ENCODE peak calls at places on chromosomes 11 and 22, in seven cellular contexts. One of them, this sample, is unnamed.

GRCh38 chr22:32348031-32348611 is 9.5 kb upstream of the RFPL3 start:
- DNase-seq in heart left ventricle: no peak
- DNase-seq in HFFc6: no peak
- DNase-seq in mucosa of descending colon: no peak
- DNase-seq in kidney: no peak
- DNase-seq in glutamatergic neuron: no peak
- DNase-seq in HS-27A: no peak
- DNase-seq in this sample: no peak

GRCh38 chr11:120302001-120302805 is 22.9 kb upstream of the TLCD5 start:
- DNase-seq in HS-27A: no peak
- DNase-seq in heart left ventricle: no peak
- DNase-seq in glutamatergic neuron: no peak
- DNase-seq in mucosa of descending colon: peak
- DNase-seq in HFFc6: no peak
- DNase-seq in kidney: peak
- DNase-seq in this sample: no peak

GRCh38 chr22:24164823-24165379 is 16.4 kb upstream of the SUSD2 start:
- DNase-seq in HFFc6: no peak
- DNase-seq in kidney: no peak
- DNase-seq in mucosa of descending colon: no peak
- DNase-seq in heart left ventricle: peak
- DNase-seq in glutamatergic neuron: no peak
- DNase-seq in HS-27A: no peak
- DNase-seq in this sample: no peak

GRCh38 chr11:114285599-114285998 is 10.6 kb upstream of the NNMT start:
- DNase-seq in glutamatergic neuron: no peak
- DNase-seq in kidney: no peak
- DNase-seq in HS-27A: no peak
- DNase-seq in HFFc6: peak
- DNase-seq in mucosa of descending colon: no peak
- DNase-seq in heart left ventricle: no peak
- DNase-seq in this sample: peak

GRCh38 chr11:79694368-79694767 is 253.5 kb upstream of the TENM4 start:
- DNase-seq in HS-27A: no peak
- DNase-seq in heart left ventricle: no peak
- DNase-seq in kidney: no peak
- DNase-seq in mucosa of descending colon: no peak
- DNase-seq in glutamatergic neuron: no peak
- DNase-seq in HFFc6: no peak
- DNase-seq in this sample: no peak

GRCh38 chr11:47408598-47409439 is 429 bp downstream of the SLC39A13 start:
- DNase-seq in glutamatergic neuron: no peak
- DNase-seq in heart left ventricle: peak
- DNase-seq in HFFc6: peak
- DNase-seq in kidney: peak
- DNase-seq in HS-27A: peak
- DNase-seq in mucosa of descending colon: no peak
- DNase-seq in this sample: peak

GRCh38 chr22:48752451-48753380 is 1075.0 kb downstream of the BRD1 start:
- DNase-seq in HS-27A: no peak
- DNase-seq in HFFc6: no peak
- DNase-seq in kidney: no peak
- DNase-seq in mucosa of descending colon: peak
- DNase-seq in heart left ventricle: no peak
- DNase-seq in glutamatergic neuron: no peak
- DNase-seq in this sample: no peak

GRCh38 chr22:33699176-33699575 is 221.1 kb downstream of the LARGE1 start:
- DNase-seq in heart left ventricle: no peak
- DNase-seq in mucosa of descending colon: no peak
- DNase-seq in HS-27A: no peak
- DNase-seq in HFFc6: no peak
- DNase-seq in glutamatergic neuron: no peak
- DNase-seq in kidney: no peak
- DNase-seq in this sample: no peak

GRCh38 chr11:16338397-16338796 is 17.9 kb downstream of the SOX6 start:
- DNase-seq in kidney: no peak
- DNase-seq in glutamatergic neuron: no peak
- DNase-seq in HS-27A: no peak
- DNase-seq in HFFc6: no peak
- DNase-seq in heart left ventricle: no peak
- DNase-seq in mucosa of descending colon: no peak
- DNase-seq in this sample: peak

GRCh38 chr22:44575344-44576268 is 77.6 kb upstream of the RTL6 start:
- DNase-seq in HFFc6: no peak
- DNase-seq in glutamatergic neuron: no peak
- DNase-seq in kidney: no peak
- DNase-seq in heart left ventricle: no peak
- DNase-seq in mucosa of descending colon: no peak
- DNase-seq in HS-27A: no peak
- DNase-seq in this sample: no peak

GRCh38 chr11:87662287-87662686 is 513.0 kb downstream of the RAB38 start:
- DNase-seq in heart left ventricle: no peak
- DNase-seq in HS-27A: no peak
- DNase-seq in HFFc6: no peak
- DNase-seq in glutamatergic neuron: no peak
- DNase-seq in kidney: no peak
- DNase-seq in mucosa of descending colon: no peak
- DNase-seq in this sample: no peak

GRCh38 chr11:125583496-125583895 is 9.2 kb upstream of the STT3A start:
- DNase-seq in HS-27A: no peak
- DNase-seq in heart left ventricle: no peak
- DNase-seq in mucosa of descending colon: no peak
- DNase-seq in glutamatergic neuron: no peak
- DNase-seq in kidney: no peak
- DNase-seq in HFFc6: no peak
- DNase-seq in this sample: no peak

This sample was measured in adipocyte.